ENCODE peak calls at places on chromosomes 4 and X, in nine cellular contexts. One of them, this sample, is unnamed.
A peak's percentile ranks its signal among the peaks of the same experiment; 100 is the strongest.

GRCh38 chrX:12721042-12721441 is 70.2 kb upstream of the PRPS2 start:
- DNase-seq in stimulated activated CD4-positive, alpha-beta T cell treated with anti-CD3 and anti-CD28 coated beads, Interleukin-2, amount 100 ng/mL, for 48 hours: no peak
- DNase-seq in EL: no peak
- DNase-seq in activated T-helper 1 cell treated with Interleukin-2 at 50 U/mL for 16 hours: no peak
- DNase-seq in stimulated activated CD8-positive, alpha-beta memory T cell treated with anti-CD3 and anti-CD28 coated beads, Interleukin-7, amount 100 ng/mL, for 4 hours: no peak
- DNase-seq in RKO: no peak
- DNase-seq in substantia nigra: no peak
- DNase-seq in heart right ventricle: no peak
- DNase-seq in activated CD8-positive, alpha-beta T cell treated with anti-CD3 and anti-CD28 coated beads for 36 hours: no peak
- DNase-seq in this sample: no peak

GRCh38 chr4:184972996-184973395 is 45.3 kb upstream of the HELT start:
- DNase-seq in stimulated activated CD4-positive, alpha-beta T cell treated with anti-CD3 and anti-CD28 coated beads, Interleukin-2, amount 100 ng/mL, for 48 hours: no peak
- DNase-seq in EL: no peak
- DNase-seq in activated T-helper 1 cell treated with Interleukin-2 at 50 U/mL for 16 hours: no peak
- DNase-seq in stimulated activated CD8-positive, alpha-beta memory T cell treated with anti-CD3 and anti-CD28 coated beads, Interleukin-7, amount 100 ng/mL, for 4 hours: no peak
- DNase-seq in RKO: no peak
- DNase-seq in substantia nigra: no peak
- DNase-seq in heart right ventricle: no peak
- DNase-seq in activated CD8-positive, alpha-beta T cell treated with anti-CD3 and anti-CD28 coated beads for 36 hours: no peak
- DNase-seq in this sample: no peak

GRCh38 chrX:96474357-96475125 is 210.1 kb upstream of the DIAPH2 start:
- DNase-seq in stimulated activated CD4-positive, alpha-beta T cell treated with anti-CD3 and anti-CD28 coated beads, Interleukin-2, amount 100 ng/mL, for 48 hours: no peak
- DNase-seq in EL: no peak
- DNase-seq in activated T-helper 1 cell treated with Interleukin-2 at 50 U/mL for 16 hours: no peak
- DNase-seq in stimulated activated CD8-positive, alpha-beta memory T cell treated with anti-CD3 and anti-CD28 coated beads, Interleukin-7, amount 100 ng/mL, for 4 hours: no peak
- DNase-seq in RKO: no peak
- DNase-seq in substantia nigra: no peak
- DNase-seq in heart right ventricle: no peak
- DNase-seq in activated CD8-positive, alpha-beta T cell treated with anti-CD3 and anti-CD28 coated beads for 36 hours: no peak
- DNase-seq in this sample: no peak

GRCh38 chr4:53914313-53915016 is 149.9 kb downstream of the CHIC2 start:
- DNase-seq in stimulated activated CD4-positive, alpha-beta T cell treated with anti-CD3 and anti-CD28 coated beads, Interleukin-2, amount 100 ng/mL, for 48 hours: no peak
- DNase-seq in EL: peak; percentile 74
- DNase-seq in activated T-helper 1 cell treated with Interleukin-2 at 50 U/mL for 16 hours: no peak
- DNase-seq in stimulated activated CD8-positive, alpha-beta memory T cell treated with anti-CD3 and anti-CD28 coated beads, Interleukin-7, amount 100 ng/mL, for 4 hours: no peak
- DNase-seq in RKO: peak; percentile 87
- DNase-seq in substantia nigra: no peak
- DNase-seq in heart right ventricle: no peak
- DNase-seq in activated CD8-positive, alpha-beta T cell treated with anti-CD3 and anti-CD28 coated beads for 36 hours: no peak
- DNase-seq in this sample: no peak

GRCh38 chr4:54099287-54099958 is 540 bp upstream of the GSX2 start:
- DNase-seq in stimulated activated CD4-positive, alpha-beta T cell treated with anti-CD3 and anti-CD28 coated beads, Interleukin-2, amount 100 ng/mL, for 48 hours: no peak
- DNase-seq in EL: no peak
- DNase-seq in activated T-helper 1 cell treated with Interleukin-2 at 50 U/mL for 16 hours: no peak
- DNase-seq in stimulated activated CD8-positive, alpha-beta memory T cell treated with anti-CD3 and anti-CD28 coated beads, Interleukin-7, amount 100 ng/mL, for 4 hours: no peak
- DNase-seq in RKO: no peak
- DNase-seq in substantia nigra: no peak
- DNase-seq in heart right ventricle: no peak
- DNase-seq in activated CD8-positive, alpha-beta T cell treated with anti-CD3 and anti-CD28 coated beads for 36 hours: no peak
- DNase-seq in this sample: no peak

GRCh38 chr4:54723220-54723619 is 65.5 kb downstream of the KIT start:
- DNase-seq in stimulated activated CD4-positive, alpha-beta T cell treated with anti-CD3 and anti-CD28 coated beads, Interleukin-2, amount 100 ng/mL, for 48 hours: no peak
- DNase-seq in EL: no peak
- DNase-seq in activated T-helper 1 cell treated with Interleukin-2 at 50 U/mL for 16 hours: no peak
- DNase-seq in stimulated activated CD8-positive, alpha-beta memory T cell treated with anti-CD3 and anti-CD28 coated beads, Interleukin-7, amount 100 ng/mL, for 4 hours: no peak
- DNase-seq in RKO: no peak
- DNase-seq in substantia nigra: no peak
- DNase-seq in heart right ventricle: no peak
- DNase-seq in activated CD8-positive, alpha-beta T cell treated with anti-CD3 and anti-CD28 coated beads for 36 hours: no peak
- DNase-seq in this sample: no peak

GRCh38 chr4:77167866-77168265 is 10.9 kb downstream of the CCNG2 start:
- DNase-seq in stimulated activated CD4-positive, alpha-beta T cell treated with anti-CD3 and anti-CD28 coated beads, Interleukin-2, amount 100 ng/mL, for 48 hours: no peak
- DNase-seq in EL: no peak
- DNase-seq in activated T-helper 1 cell treated with Interleukin-2 at 50 U/mL for 16 hours: no peak
- DNase-seq in stimulated activated CD8-positive, alpha-beta memory T cell treated with anti-CD3 and anti-CD28 coated beads, Interleukin-7, amount 100 ng/mL, for 4 hours: no peak
- DNase-seq in RKO: no peak
- DNase-seq in substantia nigra: no peak
- DNase-seq in heart right ventricle: no peak
- DNase-seq in activated CD8-positive, alpha-beta T cell treated with anti-CD3 and anti-CD28 coated beads for 36 hours: no peak
- DNase-seq in this sample: no peak

GRCh38 chr4:25513814-25514213 is 136.8 kb downstream of the ANAPC4 start:
- DNase-seq in stimulated activated CD4-positive, alpha-beta T cell treated with anti-CD3 and anti-CD28 coated beads, Interleukin-2, amount 100 ng/mL, for 48 hours: no peak
- DNase-seq in EL: no peak
- DNase-seq in activated T-helper 1 cell treated with Interleukin-2 at 50 U/mL for 16 hours: no peak
- DNase-seq in stimulated activated CD8-positive, alpha-beta memory T cell treated with anti-CD3 and anti-CD28 coated beads, Interleukin-7, amount 100 ng/mL, for 4 hours: no peak
- DNase-seq in RKO: no peak
- DNase-seq in substantia nigra: no peak
- DNase-seq in heart right ventricle: no peak
- DNase-seq in activated CD8-positive, alpha-beta T cell treated with anti-CD3 and anti-CD28 coated beads for 36 hours: no peak
- DNase-seq in this sample: no peak

GRCh38 chr4:1810765-1811164 is 17.7 kb downstream of the FGFR3 start:
- DNase-seq in stimulated activated CD4-positive, alpha-beta T cell treated with anti-CD3 and anti-CD28 coated beads, Interleukin-2, amount 100 ng/mL, for 48 hours: no peak
- DNase-seq in EL: no peak
- DNase-seq in activated T-helper 1 cell treated with Interleukin-2 at 50 U/mL for 16 hours: no peak
- DNase-seq in stimulated activated CD8-positive, alpha-beta memory T cell treated with anti-CD3 and anti-CD28 coated beads, Interleukin-7, amount 100 ng/mL, for 4 hours: no peak
- DNase-seq in RKO: no peak
- DNase-seq in substantia nigra: no peak
- DNase-seq in heart right ventricle: no peak
- DNase-seq in activated CD8-positive, alpha-beta T cell treated with anti-CD3 and anti-CD28 coated beads for 36 hours: no peak
- DNase-seq in this sample: no peak

GRCh38 chrX:129629837-129630236 is 24.9 kb downstream of the APLN start:
- DNase-seq in stimulated activated CD4-positive, alpha-beta T cell treated with anti-CD3 and anti-CD28 coated beads, Interleukin-2, amount 100 ng/mL, for 48 hours: no peak
- DNase-seq in EL: no peak
- DNase-seq in activated T-helper 1 cell treated with Interleukin-2 at 50 U/mL for 16 hours: no peak
- DNase-seq in stimulated activated CD8-positive, alpha-beta memory T cell treated with anti-CD3 and anti-CD28 coated beads, Interleukin-7, amount 100 ng/mL, for 4 hours: no peak
- DNase-seq in RKO: no peak
- DNase-seq in substantia nigra: no peak
- DNase-seq in heart right ventricle: no peak
- DNase-seq in activated CD8-positive, alpha-beta T cell treated with anti-CD3 and anti-CD28 coated beads for 36 hours: no peak
- DNase-seq in this sample: no peak

GRCh38 chr4:2714071-2714770 is 41.9 kb downstream of the TNIP2 start:
- DNase-seq in stimulated activated CD4-positive, alpha-beta T cell treated with anti-CD3 and anti-CD28 coated beads, Interleukin-2, amount 100 ng/mL, for 48 hours: peak; percentile 19
- DNase-seq in EL: peak; percentile 21
- DNase-seq in activated T-helper 1 cell treated with Interleukin-2 at 50 U/mL for 16 hours: peak; percentile 2
- DNase-seq in stimulated activated CD8-positive, alpha-beta memory T cell treated with anti-CD3 and anti-CD28 coated beads, Interleukin-7, amount 100 ng/mL, for 4 hours: peak; percentile 24
- DNase-seq in RKO: no peak
- DNase-seq in substantia nigra: no peak
- DNase-seq in heart right ventricle: peak; percentile 42
- DNase-seq in activated CD8-positive, alpha-beta T cell treated with anti-CD3 and anti-CD28 coated beads for 36 hours: peak; percentile 75
- DNase-seq in this sample: peak; percentile 73

GRCh38 chrX:78522601-78523000 is 136.5 kb downstream of the RTL3 start:
- DNase-seq in stimulated activated CD4-positive, alpha-beta T cell treated with anti-CD3 and anti-CD28 coated beads, Interleukin-2, amount 100 ng/mL, for 48 hours: no peak
- DNase-seq in EL: no peak
- DNase-seq in activated T-helper 1 cell treated with Interleukin-2 at 50 U/mL for 16 hours: no peak
- DNase-seq in stimulated activated CD8-positive, alpha-beta memory T cell treated with anti-CD3 and anti-CD28 coated beads, Interleukin-7, amount 100 ng/mL, for 4 hours: no peak
- DNase-seq in RKO: no peak
- DNase-seq in substantia nigra: no peak
- DNase-seq in heart right ventricle: no peak
- DNase-seq in activated CD8-positive, alpha-beta T cell treated with anti-CD3 and anti-CD28 coated beads for 36 hours: no peak
- DNase-seq in this sample: no peak

GRCh38 chr4:152102184-152103000 is 341.6 kb upstream of the GATB start:
- DNase-seq in stimulated activated CD4-positive, alpha-beta T cell treated with anti-CD3 and anti-CD28 coated beads, Interleukin-2, amount 100 ng/mL, for 48 hours: no peak
- DNase-seq in EL: peak; percentile 77
- DNase-seq in activated T-helper 1 cell treated with Interleukin-2 at 50 U/mL for 16 hours: no peak
- DNase-seq in stimulated activated CD8-positive, alpha-beta memory T cell treated with anti-CD3 and anti-CD28 coated beads, Interleukin-7, amount 100 ng/mL, for 4 hours: no peak
- DNase-seq in RKO: no peak
- DNase-seq in substantia nigra: no peak
- DNase-seq in heart right ventricle: no peak
- DNase-seq in activated CD8-positive, alpha-beta T cell treated with anti-CD3 and anti-CD28 coated beads for 36 hours: peak; percentile 21
- DNase-seq in this sample: no peak

GRCh38 chr4:122243785-122244184 is 91.7 kb downstream of the BLTP1 start:
- DNase-seq in stimulated activated CD4-positive, alpha-beta T cell treated with anti-CD3 and anti-CD28 coated beads, Interleukin-2, amount 100 ng/mL, for 48 hours: no peak
- DNase-seq in EL: no peak
- DNase-seq in activated T-helper 1 cell treated with Interleukin-2 at 50 U/mL for 16 hours: no peak
- DNase-seq in stimulated activated CD8-positive, alpha-beta memory T cell treated with anti-CD3 and anti-CD28 coated beads, Interleukin-7, amount 100 ng/mL, for 4 hours: no peak
- DNase-seq in RKO: no peak
- DNase-seq in substantia nigra: no peak
- DNase-seq in heart right ventricle: no peak
- DNase-seq in activated CD8-positive, alpha-beta T cell treated with anti-CD3 and anti-CD28 coated beads for 36 hours: no peak
- DNase-seq in this sample: no peak

GRCh38 chr4:69649629-69650028 is 3.4 kb downstream of the UGT2A1 start:
- DNase-seq in stimulated activated CD4-positive, alpha-beta T cell treated with anti-CD3 and anti-CD28 coated beads, Interleukin-2, amount 100 ng/mL, for 48 hours: no peak
- DNase-seq in EL: no peak
- DNase-seq in activated T-helper 1 cell treated with Interleukin-2 at 50 U/mL for 16 hours: no peak
- DNase-seq in stimulated activated CD8-positive, alpha-beta memory T cell treated with anti-CD3 and anti-CD28 coated beads, Interleukin-7, amount 100 ng/mL, for 4 hours: no peak
- DNase-seq in RKO: no peak
- DNase-seq in substantia nigra: no peak
- DNase-seq in heart right ventricle: no peak
- DNase-seq in activated CD8-positive, alpha-beta T cell treated with anti-CD3 and anti-CD28 coated beads for 36 hours: no peak
- DNase-seq in this sample: no peak

GRCh38 chrX:154719132-154719675 is 31.7 kb downstream of the GAB3 start:
- DNase-seq in stimulated activated CD4-positive, alpha-beta T cell treated with anti-CD3 and anti-CD28 coated beads, Interleukin-2, amount 100 ng/mL, for 48 hours: no peak
- DNase-seq in EL: peak; percentile 40
- DNase-seq in activated T-helper 1 cell treated with Interleukin-2 at 50 U/mL for 16 hours: no peak
- DNase-seq in stimulated activated CD8-positive, alpha-beta memory T cell treated with anti-CD3 and anti-CD28 coated beads, Interleukin-7, amount 100 ng/mL, for 4 hours: peak; percentile 58
- DNase-seq in RKO: no peak
- DNase-seq in substantia nigra: no peak
- DNase-seq in heart right ventricle: no peak
- DNase-seq in activated CD8-positive, alpha-beta T cell treated with anti-CD3 and anti-CD28 coated beads for 36 hours: peak; percentile 59
- DNase-seq in this sample: no peak

GRCh38 chrX:11970935-11971334 is 167.3 kb upstream of the FRMPD4 start:
- DNase-seq in stimulated activated CD4-positive, alpha-beta T cell treated with anti-CD3 and anti-CD28 coated beads, Interleukin-2, amount 100 ng/mL, for 48 hours: no peak
- DNase-seq in EL: peak; percentile 15
- DNase-seq in activated T-helper 1 cell treated with Interleukin-2 at 50 U/mL for 16 hours: no peak
- DNase-seq in stimulated activated CD8-positive, alpha-beta memory T cell treated with anti-CD3 and anti-CD28 coated beads, Interleukin-7, amount 100 ng/mL, for 4 hours: no peak
- DNase-seq in RKO: peak; percentile 26
- DNase-seq in substantia nigra: no peak
- DNase-seq in heart right ventricle: no peak
- DNase-seq in activated CD8-positive, alpha-beta T cell treated with anti-CD3 and anti-CD28 coated beads for 36 hours: no peak
- DNase-seq in this sample: no peak

GRCh38 chr4:165584916-165585315 is 206.1 kb downstream of the CPE start:
- DNase-seq in stimulated activated CD4-positive, alpha-beta T cell treated with anti-CD3 and anti-CD28 coated beads, Interleukin-2, amount 100 ng/mL, for 48 hours: no peak
- DNase-seq in EL: no peak
- DNase-seq in activated T-helper 1 cell treated with Interleukin-2 at 50 U/mL for 16 hours: no peak
- DNase-seq in stimulated activated CD8-positive, alpha-beta memory T cell treated with anti-CD3 and anti-CD28 coated beads, Interleukin-7, amount 100 ng/mL, for 4 hours: no peak
- DNase-seq in RKO: no peak
- DNase-seq in substantia nigra: no peak
- DNase-seq in heart right ventricle: no peak
- DNase-seq in activated CD8-positive, alpha-beta T cell treated with anti-CD3 and anti-CD28 coated beads for 36 hours: no peak
- DNase-seq in this sample: no peak

GRCh38 chrX:3052864-3053263 is 11.6 kb downstream of the ARSF start:
- DNase-seq in stimulated activated CD4-positive, alpha-beta T cell treated with anti-CD3 and anti-CD28 coated beads, Interleukin-2, amount 100 ng/mL, for 48 hours: no peak
- DNase-seq in EL: no peak
- DNase-seq in activated T-helper 1 cell treated with Interleukin-2 at 50 U/mL for 16 hours: no peak
- DNase-seq in stimulated activated CD8-positive, alpha-beta memory T cell treated with anti-CD3 and anti-CD28 coated beads, Interleukin-7, amount 100 ng/mL, for 4 hours: no peak
- DNase-seq in RKO: no peak
- DNase-seq in substantia nigra: no peak
- DNase-seq in heart right ventricle: no peak
- DNase-seq in activated CD8-positive, alpha-beta T cell treated with anti-CD3 and anti-CD28 coated beads for 36 hours: no peak
- DNase-seq in this sample: no peak